ENCODE peak calls at places on chromosomes 6 and 20, in nine cellular contexts. K is PC-3; N is fibroblast of pulmonary artery; Z is spleen; Q is HFFc6; Y is GM13977; X is glutamatergic neuron; O is endothelial cell of umbilical vein; C is CD8-positive, alpha-beta T cell. H is an unnamed sample.

GRCh38 chr20:3755814-3756480 is 11.6 kb downstream of the ADISSP start:
- DNase-seq in Y (no peak), C (no peak), Z (no peak), K (no peak), X (no peak), O (no peak), Q (no peak), N (no peak), H (no peak)

GRCh38 chr6:69835414-69836179 is 30.8 kb upstream of the COL19A1 start:
- DNase-seq in Y (peak), Z (no peak), K (peak), N (peak), C (no peak), O (peak), Q (peak), X (no peak), H (peak)

GRCh38 chr20:50491168-50491567 is 19.0 kb upstream of the PTPN1 start:
- DNase-seq in C (no peak), Y (no peak), N (no peak), O (no peak), K (no peak), X (no peak), Z (no peak), Q (no peak), H (no peak)

GRCh38 chr6:20203561-20204528 is 8.4 kb downstream of the MBOAT1 start:
- DNase-seq in K (no peak), O (no peak), N (no peak), Q (no peak), Y (no peak), Z (no peak), C (no peak), X (no peak), H (no peak)

GRCh38 chr20:47704746-47705496 is 80.4 kb downstream of the SULF2 start:
- DNase-seq in X (no peak), C (no peak), O (no peak), Z (no peak), N (peak), K (no peak), Q (no peak), Y (no peak), H (no peak)

GRCh38 chr6:158837684-158838625 is 18.8 kb upstream of the EZR start:
- DNase-seq in X (no peak), Z (no peak), Q (peak), Y (no peak), O (no peak), N (peak), K (no peak), C (no peak), H (no peak)

GRCh38 chr20:59331721-59332329 is 31.4 kb downstream of the EDN3 start:
- DNase-seq in N (no peak), Y (no peak), Q (no peak), C (no peak), O (no peak), Z (no peak), X (no peak), K (no peak), H (no peak)

GRCh38 chr6:27250955-27251671 is 3.6 kb downstream of the PRSS16 start:
- DNase-seq in K (peak), X (peak), Z (peak), N (peak), O (no peak), Q (no peak), Y (peak), C (peak), H (peak)

DNA sequence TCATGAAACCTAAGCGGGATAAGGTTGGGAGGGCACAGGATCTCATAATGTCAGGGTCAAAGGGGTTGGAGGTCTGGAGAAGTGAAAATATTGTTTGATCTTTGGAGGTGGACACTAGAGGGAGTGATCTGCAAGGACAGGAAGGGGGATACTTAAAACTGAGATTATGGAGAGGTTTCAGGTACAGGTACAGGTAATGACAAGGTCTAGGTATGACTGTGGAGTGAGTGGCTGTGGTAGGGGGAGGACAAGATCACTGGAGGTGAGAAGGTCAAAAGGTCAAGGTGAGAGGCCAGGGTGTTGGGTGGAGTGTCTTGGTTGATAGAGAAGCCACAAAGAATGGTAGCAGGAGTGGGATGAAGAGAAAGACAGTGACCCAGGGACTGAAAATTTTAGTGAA is 16.8 kb upstream of the NOTCH4 start:
- DNase-seq in X (no peak), Y (no peak), K (peak), O (no peak), Q (no peak), C (no peak), N (no peak), Z (no peak), H (no peak)
- TF ChIP-seq CTCF in X (no peak), Y (no peak), K (peak), O (no peak), Q (peak), C (no peak), N (peak), Z (no peak), H (no peak)

GRCh38 chr6:166862287-166862977 is 93.9 kb downstream of the RNASET2 start:
- DNase-seq in K (no peak), C (peak), X (peak), Q (no peak), O (no peak), Y (peak), N (no peak), Z (peak), H (peak)
- TF ChIP-seq CTCF in K (no peak), C (no peak), X (no peak), Q (no peak), O (no peak), Y (peak), N (no peak), Z (no peak), H (peak)

GRCh38 chr6:5300206-5300764 is 39.0 kb downstream of the FARS2 start:
- DNase-seq in C (no peak), Y (no peak), O (no peak), N (no peak), K (no peak), Q (no peak), X (no peak), Z (no peak), H (no peak)

GRCh38 chr6:5305968-5306626 is 44.8 kb downstream of the FARS2 start:
- DNase-seq in O (no peak), K (peak), Q (no peak), Y (no peak), Z (no peak), X (no peak), N (no peak), C (no peak), H (no peak)

GRCh38 chr6:5303711-5304110 is 42.4 kb downstream of the FARS2 start:
- DNase-seq in O (no peak), Y (no peak), C (no peak), K (no peak), Z (no peak), N (no peak), X (peak), Q (no peak), H (no peak)

GRCh38 chr6:5302220-5302946 is 41.1 kb downstream of the FARS2 start:
- DNase-seq in Z (no peak), K (no peak), Q (no peak), O (no peak), Y (peak), N (no peak), X (no peak), C (no peak), H (peak)

GRCh38 chr6:5302995-5303622 is 41.8 kb downstream of the FARS2 start:
- DNase-seq in C (peak), Y (peak), K (peak), X (no peak), Q (no peak), Z (peak), O (peak), N (peak), H (peak)
- TF ChIP-seq CTCF in C (peak), Y (peak), K (peak), X (no peak), Q (peak), Z (peak), O (peak), N (peak), H (peak)

DNA sequence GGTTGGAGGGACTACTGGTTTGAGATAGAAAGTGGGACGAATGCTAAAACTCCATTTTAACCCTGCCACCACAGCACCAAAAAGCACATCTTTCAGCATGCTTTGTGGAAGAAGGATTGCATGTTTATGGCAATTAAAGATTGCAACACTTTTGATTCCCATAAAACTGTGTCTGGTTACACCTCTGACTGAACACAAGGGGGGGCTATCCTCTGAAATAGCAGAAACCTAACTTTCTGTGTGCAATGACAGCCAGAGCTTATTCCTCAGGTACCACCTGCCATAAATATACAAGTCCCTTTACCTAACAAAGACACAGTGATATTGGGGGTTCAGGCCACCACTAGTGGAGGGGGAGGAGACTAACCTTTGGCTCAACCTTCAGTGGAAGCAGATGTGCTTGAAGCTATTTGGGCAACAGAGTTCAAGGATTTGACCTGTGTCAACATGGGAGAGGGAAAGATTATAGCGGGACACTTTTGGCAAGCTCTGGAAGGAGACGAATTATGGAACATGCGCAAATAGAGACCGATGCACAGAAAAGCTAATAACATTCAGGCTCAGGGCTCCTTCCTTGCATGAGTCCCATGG is 9.6 kb upstream of the PLG start:
- DNase-seq in K (no peak), Q (no peak), Z (no peak), C (no peak), N (no peak), Y (no peak), X (no peak), O (no peak), H (no peak)
- TF ChIP-seq CTCF in K (peak), Q (no peak), Z (no peak), C (no peak), N (no peak), Y (peak), X (peak), O (no peak), H (no peak)

GRCh38 chr6:73028124-73028766 is 197.1 kb downstream of the KHDC1L start:
- DNase-seq in O (no peak), N (no peak), Z (no peak), K (no peak), Q (no peak), X (no peak), C (no peak), Y (no peak), H (no peak)
- TF ChIP-seq CTCF in O (no peak), N (no peak), Z (no peak), K (no peak), Q (no peak), X (no peak), C (no peak), Y (no peak), H (no peak)

H was measured in GM13976.